ENCODE peak calls at places on chromosomes 6 and 20, in six cellular contexts. O is left ventricle myocardium inferior; B is A549; U is adrenal gland; P is CD8-positive, alpha-beta T cell; L is psoas muscle. Z is an unnamed sample. For H3K4me1, the result is how much of the 10 kb centered on the place peaks cover.

GRCh38 chr20:47642624-47643023 is 140.9 kb downstream of the NCOA3 start:
- DNase-seq in L (no peak), U (no peak), B (peak), P (no peak), O (no peak), Z (no peak)

GRCh38 chr20:36175475-36175995 is 21.0 kb downstream of the EPB41L1 start:
- DNase-seq in O (no peak), U (no peak), L (no peak), P (no peak), B (no peak), Z (no peak)

GRCh38 chr6:38498085-38498484 is 141.6 kb downstream of the BTBD9 start:
- DNase-seq in B (no peak), L (no peak), O (no peak), U (no peak), P (no peak), Z (peak)

GRCh38 chr20:51382111-51382985 is 160.2 kb downstream of the NFATC2 start:
- DNase-seq in L (no peak), B (no peak), U (no peak), P (no peak), O (no peak), Z (no peak)

GRCh38 chr6:140062042-140063041 is 687.9 kb upstream of the CITED2 start:
- DNase-seq in B (peak), U (peak), P (no peak), O (peak), L (peak), Z (peak)

GRCh38 chr6:38588631-38589366 is 50.9 kb downstream of the BTBD9 start:
- DNase-seq in L (no peak), P (no peak), B (no peak), O (no peak), U (no peak), Z (no peak)

GRCh38 chr20:32832664-32833063 is 12.9 kb downstream of the MAPRE1 start:
- DNase-seq in O (no peak), P (no peak), B (no peak), L (no peak), U (no peak), Z (no peak)

GRCh38 chr6:170098428-170099170 is 192.3 kb downstream of the DLL1 start:
- DNase-seq in L (no peak), P (no peak), O (no peak), B (no peak), U (peak), Z (no peak)

GRCh38 chr6:144340541-144341371 is 55.6 kb downstream of the UTRN start:
- DNase-seq in B (no peak), P (no peak), U (no peak), L (no peak), O (no peak), Z (no peak)

GRCh38 chr6:39421383-39422225 is 99.1 kb upstream of the KCNK16 start:
- DNase-seq in P (no peak), L (no peak), B (no peak), U (no peak), O (no peak), Z (no peak)

GRCh38 chr20:63076421-63076820 is 69.7 kb upstream of the BHLHE23 start:
- DNase-seq in L (no peak), P (no peak), B (no peak), U (no peak), O (no peak), Z (no peak)

GRCh38 chr6:38080349-38080748 is 260.8 kb downstream of the ZFAND3 start:
- DNase-seq in B (no peak), P (no peak), O (no peak), L (no peak), U (no peak), Z (peak)

GRCh38 chr6:33926451-33926850 is 122.6 kb upstream of the MLN start:
- DNase-seq in L (no peak), P (no peak), O (no peak), B (peak), U (no peak), Z (no peak)

GRCh38 chr6:34182751-34183531 is 37.1 kb upstream of the GRM4 start:
- DNase-seq in B (no peak), U (peak), O (no peak), P (peak), L (no peak), Z (peak)

GRCh38 chr6:106973018-106973840 is 1.3 kb downstream of the CD24 start:
- DNase-seq in B (peak), O (no peak), L (no peak), U (no peak), P (no peak), Z (peak)

GRCh38 chr20:2986466-2986865 is 57.0 kb upstream of the GNRH2 start:
- DNase-seq in U (peak), O (no peak), L (peak), B (no peak), P (no peak), Z (no peak)

GRCh38 chr6:162733489-162733888 is 5.7 kb downstream of the PACRG start:
- DNase-seq in B (no peak), O (no peak), P (no peak), U (no peak), L (no peak), Z (no peak)

GRCh38 chr6:132209351-132209750 is 191.9 kb downstream of the MOXD1 start:
- DNase-seq in B (no peak), O (no peak), P (no peak), L (no peak), U (no peak), Z (no peak)

GRCh38 chr6:150157076-150157475 is 14.2 kb downstream of the PPP1R14C start:
- DNase-seq in O (no peak), P (no peak), U (no peak), B (no peak), L (no peak), Z (no peak)

GRCh38 chr6:141467881-141468280 is 664.8 kb upstream of the GJE1 start:
- DNase-seq in L (no peak), U (no peak), P (no peak), O (no peak), B (no peak), Z (no peak)

GRCh38 chr6:82971877-82972460 is 93.7 kb downstream of the UBE3D start:
- DNase-seq in P (no peak), U (no peak), L (no peak), B (no peak), O (no peak), Z (no peak)

GRCh38 chr6:40962241-40962640 is 76.8 kb downstream of the UNC5CL start:
- DNase-seq in U (no peak), B (peak), O (no peak), L (no peak), P (no peak), Z (no peak)

GRCh38 chr6:14784596-14785360 is 461.1 kb upstream of the JARID2 start:
- DNase-seq in O (no peak), U (no peak), B (no peak), L (no peak), P (no peak), Z (no peak)
- H3K4me1 ChIP-seq in O (under half), U (under half), B (under half), L (under half), P (under half), Z (under half)

GRCh38 chr6:136788069-136788902 is 4.0 kb downstream of the MAP3K5 start:
- DNase-seq in L (no peak), B (no peak), O (no peak), U (no peak), P (no peak), Z (peak)

GRCh38 chr6:136791296-136792065 is 796 bp downstream of the MAP3K5 start:
- DNase-seq in U (peak), O (peak), L (peak), P (peak), B (peak), Z (peak)

GRCh38 chr6:136792066-136792944 is at the start of gene MAP3K5:
- DNase-seq in P (peak), B (peak), U (peak), L (peak), O (peak), Z (peak)

GRCh38 chr6:136792945-136793289 is 640 bp upstream of the MAP3K5 start:
- DNase-seq in O (peak), B (peak), P (peak), L (peak), U (peak), Z (peak)

GRCh38 chr6:136790411-136791295 is 1.6 kb downstream of the MAP3K5 start:
- DNase-seq in B (no peak), O (no peak), L (no peak), P (no peak), U (no peak), Z (no peak)
- H3K4me1 ChIP-seq in B (under half), O (half or more), L (under half), P (under half), U (under half), Z (under half)

GRCh38 chr6:15420959-15421438 is 175.1 kb downstream of the JARID2 start:
- DNase-seq in U (no peak), B (no peak), O (no peak), L (no peak), P (no peak), Z (no peak)
- H3K4me1 ChIP-seq in U (under half), B (under half), O (under half), L (under half), P (under half), Z (under half)

GRCh38 chr20:58403272-58403671 is 14.2 kb downstream of the VAPB start:
- DNase-seq in L (no peak), P (no peak), U (no peak), B (no peak), O (no peak), Z (no peak)

GRCh38 chr20:58399926-58400325 is 10.9 kb downstream of the VAPB start:
- DNase-seq in U (no peak), B (no peak), O (no peak), L (no peak), P (no peak), Z (no peak)

GRCh38 chr20:58402827-58403226 is 13.8 kb downstream of the VAPB start:
- DNase-seq in P (no peak), L (no peak), O (no peak), U (no peak), B (no peak), Z (no peak)

GRCh38 chr20:58402305-58402704 is 13.3 kb downstream of the VAPB start:
- DNase-seq in L (no peak), P (no peak), B (no peak), U (no peak), O (no peak), Z (no peak)

GRCh38 chr20:58401123-58401639 is 12.2 kb downstream of the VAPB start:
- DNase-seq in P (no peak), O (no peak), L (no peak), U (no peak), B (no peak), Z (no peak)
- H3K4me1 ChIP-seq in P (under half), O (half or more), L (under half), U (under half), B (under half), Z (under half)

GRCh38 chr6:17610835-17611234 is 10.7 kb downstream of the FAM8A1 start:
- DNase-seq in B (no peak), U (no peak), L (no peak), P (no peak), O (no peak), Z (peak)

GRCh38 chr6:17621003-17621402 is 20.9 kb downstream of the FAM8A1 start:
- DNase-seq in B (no peak), L (no peak), P (no peak), O (no peak), U (no peak), Z (no peak)

GRCh38 chr6:17612048-17612447 is 11.9 kb downstream of the FAM8A1 start:
- DNase-seq in U (no peak), B (no peak), O (no peak), P (no peak), L (no peak), Z (no peak)

GRCh38 chr6:17615794-17616193 is 15.7 kb downstream of the FAM8A1 start:
- DNase-seq in L (no peak), P (no peak), U (no peak), O (no peak), B (no peak), Z (peak)
- H3K4me1 ChIP-seq in L (under half), P (under half), U (under half), O (under half), B (under half), Z (under half)

GRCh38 chr6:12328701-12329100 is 38.5 kb downstream of the EDN1 start:
- DNase-seq in O (no peak), P (no peak), B (no peak), L (no peak), U (no peak), Z (no peak)

GRCh38 chr6:12331474-12331873 is 41.3 kb downstream of the EDN1 start:
- DNase-seq in B (no peak), O (no peak), P (no peak), L (no peak), U (no peak), Z (no peak)

GRCh38 chr6:12335131-12335527 is 45.0 kb downstream of the EDN1 start:
- DNase-seq in P (no peak), L (no peak), B (no peak), U (no peak), O (no peak), Z (no peak)

GRCh38 chr6:12334524-12335130 is 44.5 kb downstream of the EDN1 start:
- DNase-seq in O (no peak), L (no peak), B (no peak), U (no peak), P (no peak), Z (no peak)

DNA sequence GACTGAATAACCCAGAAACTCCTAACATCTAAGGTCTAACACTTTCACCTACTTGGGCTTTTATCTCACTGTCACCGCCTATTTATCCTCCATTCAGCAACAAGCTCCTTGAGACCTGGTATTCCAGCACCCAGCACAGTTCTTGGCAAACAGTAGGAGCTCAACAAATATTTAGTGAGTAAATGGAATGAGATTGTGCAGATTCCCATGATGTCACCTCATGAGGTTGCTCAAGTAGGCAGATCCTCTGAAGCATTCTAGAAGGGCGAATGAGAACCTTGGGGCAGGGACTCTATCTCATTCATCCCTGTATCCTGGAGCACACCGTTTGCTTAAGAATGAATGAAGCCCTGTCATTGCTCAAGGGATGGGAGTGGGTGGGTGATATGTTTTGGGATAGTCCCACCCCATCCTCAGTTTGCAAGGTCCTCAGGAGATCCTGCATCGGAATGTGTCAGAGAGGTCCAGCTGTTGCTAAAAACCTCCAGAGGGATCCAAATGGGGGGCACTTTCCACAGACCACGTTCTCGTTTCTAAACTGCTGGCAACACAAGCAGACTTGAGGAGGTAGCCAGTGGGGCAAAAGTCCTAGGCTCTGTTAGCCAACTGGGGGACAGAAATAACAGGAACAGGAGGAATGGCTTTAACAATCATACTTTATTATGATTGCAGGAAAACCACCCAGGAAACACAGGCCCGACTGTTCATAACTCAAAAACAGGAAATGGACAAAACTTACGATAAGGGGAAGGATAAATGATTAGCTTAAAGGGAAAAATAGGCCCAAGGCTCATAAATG is 42.0 kb downstream of the EDN1 start:
- DNase-seq in L (no peak), P (no peak), O (no peak), U (no peak), B (peak), Z (peak)
- H3K4me1 ChIP-seq in L (under half), P (under half), O (under half), U (under half), B (half or more), Z (under half)

GRCh38 chr6:75281643-75282042 is 2.9 kb downstream of the TMEM30A start:
- DNase-seq in L (no peak), U (no peak), O (no peak), B (no peak), P (no peak), Z (no peak)

GRCh38 chr6:75283907-75284284 is 696 bp downstream of the TMEM30A start:
- DNase-seq in O (no peak), P (no peak), B (no peak), L (no peak), U (no peak), Z (peak)

GRCh38 chr6:75284285-75285155 is at the start of gene TMEM30A:
- DNase-seq in L (peak), U (peak), O (peak), P (peak), B (peak), Z (peak)

GRCh38 chr6:75280131-75280855 is 4.3 kb downstream of the TMEM30A start:
- DNase-seq in O (no peak), L (no peak), B (no peak), P (no peak), U (no peak), Z (no peak)

DNA sequence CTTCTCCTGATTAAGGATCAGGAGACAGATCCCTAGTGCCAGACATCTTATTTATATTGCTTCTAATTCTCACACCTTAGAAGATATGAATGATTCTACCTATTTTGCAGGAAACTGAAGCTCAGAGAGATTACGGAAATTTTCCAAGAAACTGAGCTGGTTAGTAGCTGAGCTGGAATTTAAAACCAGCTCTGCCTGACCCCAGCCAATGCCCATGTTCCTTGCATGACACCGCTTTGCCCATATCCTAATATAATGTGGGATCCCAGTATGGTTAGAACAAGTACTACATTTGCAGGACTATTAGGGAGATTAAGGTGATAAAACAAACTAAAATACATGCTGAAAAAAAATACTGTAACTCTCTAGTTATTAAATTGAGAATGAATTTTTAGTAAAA is 1.9 kb downstream of the TMEM30A start:
- DNase-seq in O (no peak), B (no peak), P (no peak), L (no peak), U (no peak), Z (no peak)
- H3K4me1 ChIP-seq in O (half or more), B (half or more), P (half or more), L (half or more), U (half or more), Z (under half)